ENCODE peak calls at places on chromosome 19, in ten cellular contexts. One of them, this sample, is unnamed.

GRCh38 chr19:56617531-56617930 is 22.4 kb downstream of the ZNF71 start:
- DNase-seq in activated CD4-positive, CD25-positive, alpha-beta regulatory T cell treated with anti-CD3 and anti-CD28 coated beads, Interleukin-2, amount 50 U/mL, for 16 hours: no peak
- DNase-seq in RKO: no peak
- DNase-seq in MG63: no peak
- DNase-seq in OCI-LY7: no peak
- DNase-seq in endothelial cell: no peak
- DNase-seq in fibroblast of mammary gland: no peak
- DNase-seq in adrenal gland: no peak
- DNase-seq in AG09309: no peak
- DNase-seq in fibroblast of pulmonary artery: no peak
- DNase-seq in this sample: no peak

GRCh38 chr19:10115392-10116084 is 4.0 kb downstream of the P2RY11 start:
- DNase-seq in activated CD4-positive, CD25-positive, alpha-beta regulatory T cell treated with anti-CD3 and anti-CD28 coated beads, Interleukin-2, amount 50 U/mL, for 16 hours: no peak
- DNase-seq in AG09309: no peak
- DNase-seq in adrenal gland: no peak
- DNase-seq in RKO: no peak
- DNase-seq in fibroblast of pulmonary artery: no peak
- DNase-seq in fibroblast of mammary gland: no peak
- DNase-seq in MG63: peak; percentile 34
- DNase-seq in OCI-LY7: no peak
- DNase-seq in endothelial cell: no peak
- DNase-seq in this sample: no peak

GRCh38 chr19:46211201-46211881 is 18.2 kb upstream of the IGFL1 start:
- DNase-seq in activated CD4-positive, CD25-positive, alpha-beta regulatory T cell treated with anti-CD3 and anti-CD28 coated beads, Interleukin-2, amount 50 U/mL, for 16 hours: no peak
- DNase-seq in adrenal gland: no peak
- DNase-seq in endothelial cell: peak; percentile 17
- DNase-seq in AG09309: no peak
- DNase-seq in OCI-LY7: no peak
- DNase-seq in RKO: no peak
- DNase-seq in fibroblast of mammary gland: no peak
- DNase-seq in fibroblast of pulmonary artery: peak; percentile 46
- DNase-seq in MG63: peak; percentile 87
- DNase-seq in this sample: no peak

GRCh38 chr19:53865918-53866696 is 1.6 kb upstream of the MYADM start:
- DNase-seq in OCI-LY7: no peak
- DNase-seq in activated CD4-positive, CD25-positive, alpha-beta regulatory T cell treated with anti-CD3 and anti-CD28 coated beads, Interleukin-2, amount 50 U/mL, for 16 hours: no peak
- DNase-seq in fibroblast of pulmonary artery: peak; percentile 63
- DNase-seq in MG63: peak; percentile 82
- DNase-seq in fibroblast of mammary gland: peak; percentile 45
- DNase-seq in adrenal gland: no peak
- DNase-seq in AG09309: no peak
- DNase-seq in RKO: peak; percentile 79
- DNase-seq in endothelial cell: peak; percentile 73
- DNase-seq in this sample: no peak

GRCh38 chr19:18940791-18941627 is at the start of gene HOMER3:
- DNase-seq in fibroblast of mammary gland: peak; percentile 39
- DNase-seq in endothelial cell: peak; percentile 92
- DNase-seq in adrenal gland: peak; percentile 63
- DNase-seq in RKO: peak; percentile 63
- DNase-seq in AG09309: no peak
- DNase-seq in MG63: peak; percentile 80
- DNase-seq in OCI-LY7: peak; percentile 80
- DNase-seq in activated CD4-positive, CD25-positive, alpha-beta regulatory T cell treated with anti-CD3 and anti-CD28 coated beads, Interleukin-2, amount 50 U/mL, for 16 hours: peak; percentile 57
- DNase-seq in fibroblast of pulmonary artery: peak; percentile 56
- DNase-seq in this sample: no peak

GRCh38 chr19:47013041-47013517 is 6.6 kb upstream of the NPAS1 start:
- DNase-seq in MG63: peak; percentile 81
- DNase-seq in fibroblast of pulmonary artery: peak; percentile 73
- DNase-seq in adrenal gland: peak; percentile 77
- DNase-seq in RKO: peak; percentile 75
- DNase-seq in fibroblast of mammary gland: peak; percentile 59
- DNase-seq in AG09309: peak; percentile 3
- DNase-seq in activated CD4-positive, CD25-positive, alpha-beta regulatory T cell treated with anti-CD3 and anti-CD28 coated beads, Interleukin-2, amount 50 U/mL, for 16 hours: peak; percentile 45
- DNase-seq in OCI-LY7: peak; percentile 43
- DNase-seq in endothelial cell: peak; percentile 91
- DNase-seq in this sample: no peak

GRCh38 chr19:11673608-11674041 is 65.1 kb downstream of the ZNF823 start:
- DNase-seq in activated CD4-positive, CD25-positive, alpha-beta regulatory T cell treated with anti-CD3 and anti-CD28 coated beads, Interleukin-2, amount 50 U/mL, for 16 hours: no peak
- DNase-seq in RKO: peak; percentile 69
- DNase-seq in OCI-LY7: peak; percentile 28
- DNase-seq in fibroblast of mammary gland: peak; percentile 71
- DNase-seq in fibroblast of pulmonary artery: peak; percentile 75
- DNase-seq in endothelial cell: peak; percentile 47
- DNase-seq in AG09309: peak; percentile 21
- DNase-seq in adrenal gland: peak; percentile 53
- DNase-seq in MG63: peak; percentile 29
- DNase-seq in this sample: no peak

GRCh38 chr19:55058781-55059610 is 4.0 kb downstream of the RDH13 start:
- DNase-seq in AG09309: no peak
- DNase-seq in RKO: no peak
- DNase-seq in fibroblast of mammary gland: no peak
- DNase-seq in endothelial cell: no peak
- DNase-seq in MG63: no peak
- DNase-seq in adrenal gland: no peak
- DNase-seq in fibroblast of pulmonary artery: no peak
- DNase-seq in activated CD4-positive, CD25-positive, alpha-beta regulatory T cell treated with anti-CD3 and anti-CD28 coated beads, Interleukin-2, amount 50 U/mL, for 16 hours: no peak
- DNase-seq in OCI-LY7: peak; percentile 41
- DNase-seq in this sample: no peak

GRCh38 chr19:28242317-28242927 is 970.5 kb downstream of the UQCRFS1 start:
- DNase-seq in MG63: no peak
- DNase-seq in activated CD4-positive, CD25-positive, alpha-beta regulatory T cell treated with anti-CD3 and anti-CD28 coated beads, Interleukin-2, amount 50 U/mL, for 16 hours: no peak
- DNase-seq in endothelial cell: peak; percentile 58
- DNase-seq in RKO: peak; percentile 45
- DNase-seq in fibroblast of mammary gland: peak; percentile 55
- DNase-seq in adrenal gland: no peak
- DNase-seq in AG09309: no peak
- DNase-seq in OCI-LY7: peak; percentile 53
- DNase-seq in fibroblast of pulmonary artery: peak; percentile 46
- DNase-seq in this sample: no peak

This sample was measured in Panc1.